ENCODE peak calls at places on chromosomes 4 and X, in ten cellular contexts. L is body of pancreas, E is tibial nerve, X is hepatocyte, B is AG09309, I is kidney epithelial cell, K is cardiac muscle cell, Z is choroid plexus epithelial cell, V is lower lobe of right lung, R is HL-60. C is an unnamed sample.

GRCh38 chrX:145729635-145730034 is 88.0 kb upstream of the SLITRK2 start:
- DNase-seq in I (no peak), Z (peak), B (no peak), K (no peak), X (no peak), E (no peak), L (no peak), V (no peak), R (no peak), C (no peak)

GRCh38 chrX:57977992-57978391 is 67.7 kb upstream of the ZXDA start:
- DNase-seq in E (no peak), R (no peak), B (no peak), V (no peak), Z (no peak), I (no peak), K (no peak), L (no peak), X (no peak), C (no peak)

GRCh38 chr4:164949448-164950118 is 27.9 kb downstream of the TRIM61 start:
- DNase-seq in I (no peak), L (no peak), Z (no peak), E (no peak), V (no peak), X (peak), B (no peak), K (no peak), R (no peak), C (no peak)

GRCh38 chrX:18666614-18667013 is 5.3 kb downstream of the RS1 start:
- DNase-seq in Z (no peak), E (no peak), L (peak), K (no peak), X (no peak), B (no peak), I (no peak), R (peak), V (peak), C (no peak)

GRCh38 chr4:66766557-66766956 is 778.7 kb downstream of the CENPC start:
- DNase-seq in I (no peak), E (no peak), K (no peak), R (no peak), X (no peak), L (no peak), V (no peak), Z (no peak), B (no peak), C (no peak)

GRCh38 chrX:24186483-24186882 is 37.0 kb downstream of the ZFX start:
- DNase-seq in Z (no peak), R (no peak), B (no peak), K (no peak), E (no peak), V (no peak), I (no peak), X (no peak), L (no peak), C (no peak)

GRCh38 chrX:73577368-73577767 is 14.4 kb downstream of the CHIC1 start:
- DNase-seq in B (peak), L (peak), K (peak), V (no peak), Z (peak), R (no peak), E (no peak), X (no peak), I (peak), C (no peak)

GRCh38 chrX:150715180-150715579 is 22.0 kb downstream of the MTMR1 start:
- DNase-seq in L (no peak), E (no peak), I (no peak), V (no peak), Z (no peak), R (no peak), B (no peak), K (no peak), X (no peak), C (no peak)

GRCh38 chrX:131816551-131817136 is 206.5 kb upstream of the STK26 start:
- DNase-seq in E (peak), Z (no peak), V (no peak), K (no peak), L (peak), X (no peak), I (peak), B (peak), R (no peak), C (no peak)

GRCh38 chr4:102430511-102430910 is 70.6 kb upstream of the NFKB1 start:
- DNase-seq in I (no peak), B (no peak), Z (peak), L (no peak), K (peak), V (no peak), R (no peak), E (no peak), X (no peak), C (no peak)

GRCh38 chr4:104756837-104757236 is 262.1 kb upstream of the CXXC4 start:
- DNase-seq in Z (no peak), V (no peak), E (no peak), R (no peak), I (no peak), X (no peak), B (no peak), L (no peak), K (no peak), C (no peak)

GRCh38 chrX:118677318-118677717 is 50.1 kb upstream of the IL13RA1 start:
- DNase-seq in E (no peak), R (no peak), I (no peak), V (no peak), B (no peak), X (no peak), Z (no peak), L (no peak), K (no peak), C (no peak)

GRCh38 chr4:2534904-2535385 is 1.5 kb upstream of the FAM193A start:
- DNase-seq in V (no peak), B (no peak), E (no peak), K (no peak), X (no peak), Z (no peak), L (no peak), I (no peak), R (no peak), C (no peak)

GRCh38 chrX:154013614-154014360 is 5.9 kb downstream of the IRAK1 start:
- DNase-seq in X (peak), Z (peak), E (no peak), R (peak), V (peak), K (peak), L (no peak), B (no peak), I (no peak), C (no peak)

GRCh38 chrX:119489212-119490074 is 21.2 kb downstream of the SLC25A5 start:
- DNase-seq in R (no peak), L (no peak), E (no peak), V (no peak), Z (no peak), B (no peak), I (no peak), X (no peak), K (no peak), C (no peak)

GRCh38 chrX:31435592-31435991 is 363.8 kb upstream of the FTHL17 start:
- DNase-seq in X (peak), R (no peak), I (no peak), Z (peak), L (peak), B (no peak), E (peak), V (no peak), K (peak), C (no peak)

GRCh38 chrX:16930392-16930791 is 16.1 kb upstream of the REPS2 start:
- DNase-seq in L (no peak), X (no peak), E (no peak), V (no peak), Z (peak), R (no peak), K (peak), I (no peak), B (no peak), C (no peak)

DNA sequence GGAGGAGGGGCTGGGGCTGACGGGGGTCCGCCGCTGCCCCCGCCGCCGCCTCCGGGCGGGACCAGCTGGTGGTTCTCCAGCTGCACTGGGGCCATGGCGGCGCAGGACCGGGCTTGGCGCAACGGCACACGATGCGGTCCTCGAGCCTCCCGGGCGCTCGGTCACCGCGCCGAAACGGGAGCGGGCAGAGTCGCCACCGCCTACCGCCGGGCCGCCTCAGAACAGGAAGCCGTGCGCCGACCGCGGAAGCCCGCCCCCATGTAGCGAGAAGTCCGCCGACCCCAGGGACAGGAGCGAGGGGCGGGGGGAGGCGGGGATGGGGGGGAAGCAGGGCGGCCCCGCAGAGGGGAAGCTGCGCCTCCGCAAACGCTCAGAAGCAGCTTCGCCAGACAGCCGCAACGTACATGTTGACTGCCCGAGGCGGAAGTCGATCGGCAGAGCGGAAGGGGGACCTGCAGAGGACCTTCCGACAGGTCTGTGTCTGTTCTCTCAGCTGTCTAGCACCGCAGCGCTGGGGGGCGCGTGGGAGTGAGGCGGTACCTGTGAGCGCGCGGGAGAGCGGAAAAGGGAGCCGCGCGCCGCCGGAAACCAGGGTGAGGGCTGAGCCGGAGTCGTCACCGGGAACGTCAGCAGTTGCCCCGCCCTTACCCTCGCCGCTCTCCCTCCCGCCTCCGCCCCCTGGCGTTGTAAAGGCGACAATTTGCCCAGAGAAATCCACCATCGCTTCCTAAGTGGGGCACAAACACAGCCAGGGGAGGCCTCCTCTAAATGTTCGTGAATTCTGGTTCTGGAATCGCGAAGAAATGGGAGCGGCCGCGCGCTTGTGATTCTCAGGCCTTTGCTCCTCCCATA is at the start of gene MED14:
- DNase-seq in L (peak), V (peak), K (peak), B (peak), X (peak), E (peak), Z (peak), R (peak), I (peak), C (peak)
- TF ChIP-seq CTCF in L (no peak), V (peak), K (peak), B (peak), X (peak), E (peak), Z (peak), R (peak), I (peak), C (peak)

GRCh38 chr4:154741131-154741530 is 2.7 kb upstream of the LRAT start:
- DNase-seq in E (no peak), R (no peak), X (no peak), B (no peak), Z (no peak), L (no peak), K (no peak), V (no peak), I (no peak), C (no peak)

GRCh38 chr4:154741877-154742851 is 1.6 kb upstream of the LRAT start:
- DNase-seq in L (no peak), K (peak), X (peak), E (no peak), V (no peak), I (no peak), Z (no peak), B (no peak), R (no peak), C (no peak)

GRCh38 chr4:154740462-154740861 is 3.3 kb upstream of the LRAT start:
- DNase-seq in B (no peak), K (no peak), Z (no peak), R (no peak), V (no peak), X (peak), E (no peak), L (no peak), I (no peak), C (no peak)

GRCh38 chr4:154744341-154744948 is 645 bp downstream of the LRAT start:
- DNase-seq in E (no peak), I (no peak), B (no peak), V (no peak), K (no peak), L (no peak), X (no peak), R (no peak), Z (no peak), C (no peak)

GRCh38 chr4:154743683-154744340 is at the start of gene LRAT:
- DNase-seq in V (peak), E (no peak), R (no peak), Z (no peak), X (peak), B (no peak), K (no peak), L (peak), I (no peak), C (no peak)
- TF ChIP-seq CTCF in V (peak), E (no peak), R (no peak), Z (no peak), X (peak), B (no peak), K (no peak), L (peak), I (no peak), C (no peak)

DNA sequence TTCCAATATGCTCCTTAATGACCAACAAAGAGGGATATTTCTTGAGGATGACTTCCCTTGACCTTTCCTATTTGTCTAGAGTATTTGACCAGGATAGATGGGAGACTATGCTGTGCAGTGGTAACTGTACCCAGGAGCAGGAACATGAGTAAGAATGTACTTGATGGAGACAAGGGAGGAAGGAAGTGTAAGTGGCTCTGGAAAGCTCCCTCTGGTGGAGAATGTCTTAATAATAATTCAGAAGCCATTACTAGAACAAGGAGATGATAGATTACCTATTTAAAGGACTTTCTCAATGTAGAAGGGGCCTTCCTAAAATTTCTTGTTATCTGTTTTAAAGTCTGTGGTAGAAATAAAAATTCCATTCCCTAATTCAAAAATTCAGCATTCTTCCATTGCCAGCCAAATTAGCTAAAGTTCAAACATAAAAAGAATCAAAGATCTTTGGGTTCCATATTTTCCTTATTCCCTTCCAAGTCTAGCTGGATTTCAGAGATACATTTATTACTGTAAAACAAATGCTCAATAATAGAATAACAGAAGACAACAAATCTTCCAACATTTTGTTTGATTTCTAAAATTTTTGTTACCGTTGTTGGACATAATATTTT is 83.8 kb downstream of the GRID2 start:
- DNase-seq in E (peak), R (no peak), I (peak), K (peak), B (no peak), L (peak), Z (peak), X (peak), V (no peak), C (no peak)
- TF ChIP-seq CTCF in E (peak), R (peak), I (peak), K (peak), B (peak), L (peak), Z (peak), X (peak), V (peak), C (peak)

GRCh38 chrX:50448565-50448964 is 22.1 kb downstream of the DGKK start:
- DNase-seq in R (peak), X (peak), Z (no peak), L (no peak), V (no peak), B (no peak), I (peak), E (no peak), K (no peak), C (no peak)
- TF ChIP-seq CTCF in R (peak), X (peak), Z (no peak), L (no peak), V (no peak), B (no peak), I (peak), E (no peak), K (no peak), C (no peak)

DNA sequence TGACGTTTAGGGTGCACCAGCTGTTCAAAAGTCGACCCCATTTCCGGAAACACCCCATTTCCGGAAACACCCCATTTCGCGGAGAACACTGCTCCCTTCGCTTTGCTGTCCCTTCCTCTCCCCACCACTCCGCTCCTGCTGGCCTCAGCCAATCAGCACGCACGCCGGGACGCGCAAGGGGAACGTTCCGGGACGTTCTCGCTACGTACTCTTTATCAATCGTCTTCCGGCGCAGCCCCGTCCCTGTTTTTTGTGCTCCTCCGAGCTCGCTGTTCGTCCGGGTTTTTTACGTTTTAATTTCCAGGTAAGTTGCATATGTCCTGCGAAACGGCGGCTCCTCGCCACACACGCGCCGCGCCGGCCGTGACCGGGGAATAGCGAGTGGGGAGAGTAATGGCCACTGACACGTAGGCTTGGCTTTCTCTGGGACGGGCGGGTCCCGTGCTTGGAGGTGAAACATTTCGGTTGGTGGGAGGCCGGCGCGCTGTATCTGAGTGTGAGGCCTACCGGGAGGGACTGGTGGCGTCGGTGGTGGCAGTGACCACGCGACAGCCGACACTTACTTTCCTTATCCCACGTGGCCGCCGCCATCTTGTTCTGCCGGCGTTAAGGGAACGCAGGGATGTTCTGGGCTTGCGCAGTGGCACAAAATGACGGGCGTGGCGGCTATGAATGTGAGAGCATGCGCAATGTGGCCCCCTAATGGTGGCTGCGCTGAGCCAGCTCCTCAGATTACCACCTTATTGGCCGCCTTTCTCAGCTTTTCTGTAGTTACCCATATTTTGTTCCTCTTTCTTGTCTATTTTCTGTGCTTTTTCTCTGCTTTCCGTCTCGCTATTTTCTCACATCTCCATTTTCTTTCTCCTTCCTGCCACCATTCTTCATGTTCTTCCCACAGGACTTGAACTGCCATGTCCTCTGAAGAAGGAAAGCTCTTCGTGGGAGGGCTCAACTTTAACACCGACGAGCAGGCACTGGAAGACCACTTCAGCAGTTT is at the start of gene RBM3:
- DNase-seq in Z (peak), E (peak), B (peak), K (peak), V (peak), R (peak), X (peak), L (peak), I (peak), C (peak)
- TF ChIP-seq CTCF in Z (peak), E (peak), B (peak), K (peak), V (no peak), R (peak), X (peak), L (no peak), I (peak), C (peak)

DNA sequence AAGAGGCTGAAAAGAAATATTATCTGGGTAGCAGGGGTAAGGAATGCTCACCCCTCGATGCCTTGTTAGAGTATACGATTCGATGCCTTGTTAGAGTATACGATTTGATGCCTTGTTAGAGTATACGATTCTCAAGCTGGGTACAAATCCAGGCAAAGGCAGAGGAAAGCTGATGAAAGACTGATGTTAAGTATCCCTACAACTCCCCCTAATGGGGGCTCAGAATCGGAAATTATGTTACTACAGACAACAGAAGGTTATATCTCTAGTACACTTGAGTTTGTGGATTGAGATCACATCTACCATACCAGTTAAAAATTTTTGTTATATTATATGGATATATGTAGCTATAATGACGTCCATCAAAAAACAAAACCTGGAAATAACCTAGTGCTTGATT is 4.8 kb downstream of the LRRC66 start:
- DNase-seq in K (peak), E (peak), B (no peak), L (peak), R (no peak), I (no peak), Z (peak), X (peak), V (no peak), C (no peak)
- TF ChIP-seq CTCF in K (peak), E (no peak), B (peak), L (no peak), R (no peak), I (peak), Z (peak), X (peak), V (no peak), C (no peak)

DNA sequence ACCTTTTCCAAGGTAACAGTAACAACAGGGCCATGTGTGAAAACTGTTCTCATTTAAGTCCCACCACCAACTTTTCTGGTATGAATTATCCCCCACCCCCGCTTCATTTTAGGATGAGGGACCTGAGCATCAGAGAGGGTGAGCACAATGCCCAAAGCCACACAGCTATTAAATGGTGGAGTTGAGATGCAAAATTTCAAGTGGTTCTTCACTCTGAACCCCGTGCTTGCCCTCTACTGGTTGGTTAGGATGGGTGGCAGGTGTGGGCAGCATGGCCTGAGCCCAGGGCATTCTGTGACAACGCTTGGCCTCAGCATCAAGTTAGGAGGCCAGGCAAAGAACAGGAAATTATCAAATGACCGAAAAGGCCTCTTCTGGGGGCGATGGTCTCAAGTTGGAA is 33.5 kb downstream of the MED28 start:
- DNase-seq in B (no peak), R (no peak), Z (no peak), E (no peak), V (no peak), I (no peak), L (no peak), X (no peak), K (no peak), C (no peak)
- TF ChIP-seq CTCF in B (no peak), R (no peak), Z (peak), E (no peak), V (no peak), I (peak), L (no peak), X (no peak), K (no peak), C (no peak)

GRCh38 chr4:180828455-180829018 is 1414.7 kb upstream of the TENM3 start:
- DNase-seq in L (peak), V (no peak), I (peak), Z (peak), B (peak), K (peak), X (peak), E (peak), R (no peak), C (peak)
- TF ChIP-seq CTCF in L (no peak), V (peak), I (peak), Z (peak), B (peak), K (peak), X (peak), E (peak), R (peak), C (peak)

GRCh38 chrX:124860736-124861135 is 458.9 kb upstream of the TEX13C start:
- DNase-seq in E (no peak), R (no peak), K (no peak), X (no peak), Z (no peak), L (no peak), I (no peak), V (no peak), B (no peak), C (no peak)

GRCh38 chrX:124862304-124862703 is 457.4 kb upstream of the TEX13C start:
- DNase-seq in L (no peak), B (no peak), V (no peak), K (no peak), Z (no peak), E (no peak), I (no peak), R (no peak), X (no peak), C (no peak)

GRCh38 chrX:124863303-124863702 is 456.4 kb upstream of the TEX13C start:
- DNase-seq in Z (no peak), V (no peak), B (no peak), X (no peak), R (no peak), E (no peak), K (no peak), L (no peak), I (no peak), C (no peak)
- TF ChIP-seq CTCF in Z (no peak), V (no peak), B (no peak), X (no peak), R (no peak), E (no peak), K (no peak), L (no peak), I (no peak), C (no peak)

C was measured in AG04449.